ENCODE peak calls at places on chromosomes 4 and X, in nine cellular contexts. One of them, this sample, is unnamed.

GRCh38 chr4:99710681-99711345 is 53.2 kb upstream of the C4orf54 start:
- DNase-seq in coronary artery: no peak
- DNase-seq in tibial artery: no peak
- DNase-seq in colonic mucosa: no peak
- DNase-seq in nephron progenitor cell: no peak
- DNase-seq in A549: no peak
- DNase-seq in lower lobe of right lung: no peak
- DNase-seq in GM13977: no peak
- DNase-seq in HFFc6: no peak
- DNase-seq in this sample: no peak

GRCh38 chr4:40912455-40913055 is 162.8 kb downstream of the NSUN7 start:
- DNase-seq in GM13977: no peak
- DNase-seq in A549: no peak
- DNase-seq in coronary artery: no peak
- DNase-seq in lower lobe of right lung: no peak
- DNase-seq in nephron progenitor cell: no peak
- DNase-seq in tibial artery: no peak
- DNase-seq in HFFc6: peak
- DNase-seq in colonic mucosa: no peak
- DNase-seq in this sample: no peak

GRCh38 chr4:151226004-151226932 is 50.7 kb upstream of the PRSS48 start:
- DNase-seq in coronary artery: no peak
- DNase-seq in lower lobe of right lung: no peak
- DNase-seq in tibial artery: no peak
- DNase-seq in HFFc6: peak
- DNase-seq in nephron progenitor cell: no peak
- DNase-seq in colonic mucosa: no peak
- DNase-seq in GM13977: no peak
- DNase-seq in A549: peak
- DNase-seq in this sample: no peak

GRCh38 chrX:111349098-111349497 is 62.9 kb downstream of the DCX start:
- DNase-seq in A549: no peak
- DNase-seq in tibial artery: no peak
- DNase-seq in HFFc6: no peak
- DNase-seq in GM13977: no peak
- DNase-seq in nephron progenitor cell: no peak
- DNase-seq in colonic mucosa: no peak
- DNase-seq in lower lobe of right lung: no peak
- DNase-seq in coronary artery: no peak
- DNase-seq in this sample: no peak

GRCh38 chr4:8201341-8201781 is 2.3 kb downstream of the SH3TC1 start:
- DNase-seq in GM13977: peak
- DNase-seq in coronary artery: no peak
- DNase-seq in A549: no peak
- DNase-seq in nephron progenitor cell: no peak
- DNase-seq in colonic mucosa: no peak
- DNase-seq in lower lobe of right lung: no peak
- DNase-seq in HFFc6: no peak
- DNase-seq in tibial artery: no peak
- DNase-seq in this sample: no peak

GRCh38 chr4:78772526-78773084 is 3.5 kb upstream of the BMP2K start:
- DNase-seq in coronary artery: no peak
- DNase-seq in HFFc6: no peak
- DNase-seq in A549: no peak
- DNase-seq in tibial artery: no peak
- DNase-seq in colonic mucosa: no peak
- DNase-seq in GM13977: no peak
- DNase-seq in lower lobe of right lung: no peak
- DNase-seq in nephron progenitor cell: no peak
- DNase-seq in this sample: no peak

GRCh38 chr4:8228319-8229250 is 29.5 kb downstream of the SH3TC1 start:
- DNase-seq in GM13977: peak
- DNase-seq in tibial artery: no peak
- DNase-seq in lower lobe of right lung: peak
- DNase-seq in nephron progenitor cell: no peak
- DNase-seq in HFFc6: peak
- DNase-seq in coronary artery: no peak
- DNase-seq in colonic mucosa: peak
- DNase-seq in A549: peak
- DNase-seq in this sample: peak

GRCh38 chr4:111268769-111269414 is 646.0 kb upstream of the PITX2 start:
- DNase-seq in GM13977: peak
- DNase-seq in HFFc6: peak
- DNase-seq in tibial artery: no peak
- DNase-seq in lower lobe of right lung: no peak
- DNase-seq in coronary artery: no peak
- DNase-seq in nephron progenitor cell: no peak
- DNase-seq in colonic mucosa: no peak
- DNase-seq in A549: no peak
- DNase-seq in this sample: no peak

GRCh38 chrX:34332336-34332735 is 200.2 kb upstream of the FAM47A start:
- DNase-seq in tibial artery: no peak
- DNase-seq in A549: no peak
- DNase-seq in nephron progenitor cell: no peak
- DNase-seq in GM13977: no peak
- DNase-seq in colonic mucosa: no peak
- DNase-seq in lower lobe of right lung: no peak
- DNase-seq in coronary artery: no peak
- DNase-seq in HFFc6: no peak
- DNase-seq in this sample: no peak

GRCh38 chr4:10703146-10703545 is 18.6 kb upstream of the CLNK start:
- DNase-seq in lower lobe of right lung: no peak
- DNase-seq in coronary artery: no peak
- DNase-seq in GM13977: no peak
- DNase-seq in HFFc6: no peak
- DNase-seq in A549: no peak
- DNase-seq in tibial artery: no peak
- DNase-seq in nephron progenitor cell: no peak
- DNase-seq in colonic mucosa: no peak
- DNase-seq in this sample: no peak

GRCh38 chrX:19673334-19674040 is 158.2 kb upstream of the MAP3K15 start:
- DNase-seq in A549: peak
- DNase-seq in tibial artery: peak
- DNase-seq in coronary artery: peak
- DNase-seq in nephron progenitor cell: no peak
- DNase-seq in lower lobe of right lung: no peak
- DNase-seq in HFFc6: peak
- DNase-seq in colonic mucosa: peak
- DNase-seq in GM13977: no peak
- DNase-seq in this sample: no peak

GRCh38 chrX:56978172-56978571 is 17.2 kb downstream of the SPIN3 start:
- DNase-seq in colonic mucosa: peak
- DNase-seq in lower lobe of right lung: no peak
- DNase-seq in coronary artery: no peak
- DNase-seq in HFFc6: peak
- DNase-seq in tibial artery: no peak
- DNase-seq in nephron progenitor cell: peak
- DNase-seq in GM13977: peak
- DNase-seq in A549: peak
- DNase-seq in this sample: no peak

GRCh38 chr4:71713611-71714203 is 70.2 kb downstream of the GC start:
- DNase-seq in colonic mucosa: no peak
- DNase-seq in HFFc6: peak
- DNase-seq in lower lobe of right lung: no peak
- DNase-seq in coronary artery: no peak
- DNase-seq in A549: no peak
- DNase-seq in nephron progenitor cell: no peak
- DNase-seq in GM13977: peak
- DNase-seq in tibial artery: no peak
- DNase-seq in this sample: no peak

GRCh38 chr4:1771555-1772305 is 21.4 kb upstream of the FGFR3 start:
- DNase-seq in GM13977: peak
- DNase-seq in colonic mucosa: no peak
- DNase-seq in nephron progenitor cell: no peak
- DNase-seq in lower lobe of right lung: no peak
- DNase-seq in tibial artery: no peak
- DNase-seq in HFFc6: no peak
- DNase-seq in coronary artery: no peak
- DNase-seq in A549: no peak
- DNase-seq in this sample: no peak

GRCh38 chr4:127997534-127998388 is 32.6 kb downstream of the ABHD18 start:
- DNase-seq in tibial artery: no peak
- DNase-seq in colonic mucosa: no peak
- DNase-seq in HFFc6: peak
- DNase-seq in A549: peak
- DNase-seq in GM13977: peak
- DNase-seq in lower lobe of right lung: no peak
- DNase-seq in coronary artery: no peak
- DNase-seq in nephron progenitor cell: no peak
- DNase-seq in this sample: no peak

GRCh38 chr4:148914301-148914700 is 472.1 kb upstream of the NR3C2 start:
- DNase-seq in coronary artery: no peak
- DNase-seq in nephron progenitor cell: no peak
- DNase-seq in tibial artery: no peak
- DNase-seq in GM13977: no peak
- DNase-seq in lower lobe of right lung: no peak
- DNase-seq in HFFc6: no peak
- DNase-seq in A549: no peak
- DNase-seq in colonic mucosa: no peak
- DNase-seq in this sample: no peak

GRCh38 chr4:102684605-102685052 is 76.1 kb downstream of the MANBA start:
- DNase-seq in coronary artery: no peak
- DNase-seq in HFFc6: peak
- DNase-seq in colonic mucosa: no peak
- DNase-seq in GM13977: no peak
- DNase-seq in tibial artery: no peak
- DNase-seq in lower lobe of right lung: no peak
- DNase-seq in A549: peak
- DNase-seq in nephron progenitor cell: no peak
- DNase-seq in this sample: no peak
- TF ChIP-seq CTCF in coronary artery: no peak
- TF ChIP-seq CTCF in HFFc6: no peak
- TF ChIP-seq CTCF in colonic mucosa: no peak
- TF ChIP-seq CTCF in GM13977: no peak
- TF ChIP-seq CTCF in tibial artery: no peak
- TF ChIP-seq CTCF in lower lobe of right lung: no peak
- TF ChIP-seq CTCF in A549: no peak
- TF ChIP-seq CTCF in nephron progenitor cell: no peak
- TF ChIP-seq CTCF in this sample: no peak

DNA sequence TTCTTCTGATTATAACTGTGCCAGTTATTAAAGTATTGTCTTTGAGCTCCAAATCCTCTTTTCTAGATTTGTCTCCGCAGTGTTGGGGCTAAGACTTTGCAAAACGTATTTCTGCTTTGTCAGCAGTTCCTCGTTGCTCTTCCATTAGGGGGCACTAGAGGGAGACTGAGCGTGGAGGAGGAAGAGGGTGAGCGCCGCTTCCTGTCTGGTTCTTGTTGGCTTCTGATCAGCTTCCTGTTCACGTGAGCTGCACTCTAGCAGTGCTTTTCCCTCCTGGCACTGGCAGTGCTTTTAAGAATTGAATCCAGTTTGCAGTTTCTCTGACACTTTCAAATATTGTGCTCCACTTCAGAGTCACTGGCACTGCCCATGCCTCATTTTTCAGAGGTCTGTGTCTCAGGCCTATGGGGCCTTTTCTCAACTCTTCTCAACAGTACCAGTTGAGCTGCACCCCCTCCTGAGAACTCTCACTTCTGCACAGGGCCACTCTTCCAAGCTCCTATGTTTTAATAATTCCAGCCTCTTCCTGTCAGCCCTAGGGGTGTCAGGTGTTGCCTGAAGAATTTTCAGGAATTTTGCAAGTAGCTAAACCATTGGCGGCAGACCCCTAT is 54.4 kb upstream of the LCORL start:
- DNase-seq in A549: no peak
- DNase-seq in colonic mucosa: peak
- DNase-seq in coronary artery: no peak
- DNase-seq in nephron progenitor cell: no peak
- DNase-seq in GM13977: no peak
- DNase-seq in tibial artery: no peak
- DNase-seq in HFFc6: no peak
- DNase-seq in lower lobe of right lung: no peak
- DNase-seq in this sample: no peak
- TF ChIP-seq CTCF in A549: no peak
- TF ChIP-seq CTCF in colonic mucosa: peak
- TF ChIP-seq CTCF in coronary artery: no peak
- TF ChIP-seq CTCF in nephron progenitor cell: no peak
- TF ChIP-seq CTCF in GM13977: peak
- TF ChIP-seq CTCF in tibial artery: no peak
- TF ChIP-seq CTCF in HFFc6: peak
- TF ChIP-seq CTCF in lower lobe of right lung: peak
- TF ChIP-seq CTCF in this sample: peak

GRCh38 chr4:130335417-130336194 is 1239.7 kb downstream of the C4orf33 start:
- DNase-seq in HFFc6: no peak
- DNase-seq in colonic mucosa: no peak
- DNase-seq in A549: no peak
- DNase-seq in GM13977: no peak
- DNase-seq in tibial artery: no peak
- DNase-seq in nephron progenitor cell: no peak
- DNase-seq in coronary artery: no peak
- DNase-seq in lower lobe of right lung: peak
- DNase-seq in this sample: no peak

GRCh38 chr4:130333241-130333759 is 1237.3 kb downstream of the C4orf33 start:
- DNase-seq in coronary artery: no peak
- DNase-seq in nephron progenitor cell: no peak
- DNase-seq in tibial artery: no peak
- DNase-seq in A549: no peak
- DNase-seq in GM13977: no peak
- DNase-seq in lower lobe of right lung: no peak
- DNase-seq in colonic mucosa: no peak
- DNase-seq in HFFc6: no peak
- DNase-seq in this sample: no peak

DNA sequence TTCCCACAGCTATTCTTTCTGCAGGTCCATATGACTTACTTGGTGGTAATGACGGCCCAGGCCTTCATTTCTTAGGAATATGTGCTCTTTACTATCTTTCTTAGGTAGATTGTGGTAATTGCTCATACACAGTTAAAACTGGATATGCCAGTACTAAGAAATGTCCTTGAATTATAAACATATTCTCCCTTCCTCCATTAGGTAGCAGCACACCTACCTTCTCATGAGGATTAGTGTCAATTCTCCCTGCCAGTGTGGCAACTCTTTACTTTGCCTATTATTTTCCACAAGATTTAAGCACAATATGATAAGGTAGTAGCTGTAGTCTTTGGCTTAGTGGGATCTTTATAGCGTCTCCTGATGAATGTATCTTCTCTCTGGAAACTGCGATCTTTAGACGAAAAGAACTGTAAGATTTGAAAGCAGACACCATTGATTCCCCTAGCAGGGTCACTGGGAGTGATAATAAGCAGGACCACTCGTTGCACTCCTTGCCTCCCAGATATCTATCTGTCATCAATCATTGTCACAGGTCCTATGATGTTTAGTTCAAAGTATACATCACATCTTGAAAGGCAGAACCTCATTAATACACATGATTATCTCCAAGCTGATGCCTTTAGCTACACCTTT is 1240.7 kb downstream of the C4orf33 start:
- DNase-seq in nephron progenitor cell: no peak
- DNase-seq in tibial artery: no peak
- DNase-seq in coronary artery: no peak
- DNase-seq in lower lobe of right lung: no peak
- DNase-seq in HFFc6: peak
- DNase-seq in colonic mucosa: no peak
- DNase-seq in GM13977: no peak
- DNase-seq in A549: no peak
- DNase-seq in this sample: no peak
- TF ChIP-seq CTCF in nephron progenitor cell: peak
- TF ChIP-seq CTCF in tibial artery: no peak
- TF ChIP-seq CTCF in coronary artery: no peak
- TF ChIP-seq CTCF in lower lobe of right lung: peak
- TF ChIP-seq CTCF in HFFc6: peak
- TF ChIP-seq CTCF in colonic mucosa: no peak
- TF ChIP-seq CTCF in GM13977: peak
- TF ChIP-seq CTCF in A549: no peak
- TF ChIP-seq CTCF in this sample: peak

GRCh38 chrX:135707880-135708279 is 5.6 kb upstream of the CT45A1 start:
- DNase-seq in HFFc6: no peak
- DNase-seq in nephron progenitor cell: peak
- DNase-seq in lower lobe of right lung: no peak
- DNase-seq in coronary artery: no peak
- DNase-seq in tibial artery: no peak
- DNase-seq in colonic mucosa: peak
- DNase-seq in A549: peak
- DNase-seq in GM13977: peak
- DNase-seq in this sample: no peak
- TF ChIP-seq CTCF in HFFc6: peak
- TF ChIP-seq CTCF in nephron progenitor cell: no peak
- TF ChIP-seq CTCF in lower lobe of right lung: no peak
- TF ChIP-seq CTCF in coronary artery: no peak
- TF ChIP-seq CTCF in tibial artery: no peak
- TF ChIP-seq CTCF in colonic mucosa: no peak
- TF ChIP-seq CTCF in A549: no peak
- TF ChIP-seq CTCF in GM13977: peak
- TF ChIP-seq CTCF in this sample: peak

This sample was measured in CD14-positive monocyte.